ENCODE peak calls at places on chromosome 9, in eight cellular contexts. D, C, N, E, X, A, S and I are unnamed samples.

GRCh38 chr9:12812710-12813109 is 37.9 kb downstream of the LURAP1L start:
- DNase-seq in D (no peak), C (no peak), N (no peak), E (no peak), X (no peak), A (no peak), S (no peak), I (no peak)

GRCh38 chr9:77846957-77847574 is 184.5 kb downstream of the GNAQ start:
- DNase-seq in D (no peak), C (no peak), N (no peak), E (no peak), X (no peak), A (no peak), S (no peak), I (no peak)

GRCh38 chr9:134636142-134636507 is 5.5 kb upstream of the COL5A1 start:
- DNase-seq in D (no peak), C (no peak), N (no peak), E (no peak), X (no peak), A (no peak), S (no peak), I (no peak)

GRCh38 chr9:35681341-35682002 is 7.7 kb downstream of the CA9 start:
- DNase-seq in D (no peak), C (no peak), N (no peak), E (no peak), X (no peak), A (peak), S (no peak), I (no peak)

GRCh38 chr9:111096051-111096450 is 57.8 kb upstream of the LPAR1 start:
- DNase-seq in D (no peak), C (no peak), N (no peak), E (no peak), X (no peak), A (no peak), S (no peak), I (no peak)

GRCh38 chr9:30932226-30932625 is 1452.2 kb upstream of the ACO1 start:
- DNase-seq in D (no peak), C (no peak), N (no peak), E (no peak), X (peak), A (no peak), S (no peak), I (no peak)

GRCh38 chr9:14030350-14030823 is 283.6 kb downstream of the NFIB start:
- DNase-seq in D (no peak), C (peak), N (no peak), E (no peak), X (peak), A (no peak), S (no peak), I (no peak)

GRCh38 chr9:21965401-21965951 is 28.7 kb downstream of the CDKN2A start:
- DNase-seq in D (no peak), C (peak), N (no peak), E (peak), X (peak), A (peak), S (peak), I (no peak)

GRCh38 chr9:137348781-137349470 is 46.9 kb upstream of the NRARP start:
- DNase-seq in D (no peak), C (no peak), N (no peak), E (no peak), X (no peak), A (no peak), S (no peak), I (no peak)

GRCh38 chr9:38621434-38622082 is 1.2 kb upstream of the ANKRD18A start:
- DNase-seq in D (peak), C (no peak), N (peak), E (peak), X (peak), A (peak), S (peak), I (no peak)

GRCh38 chr9:102499468-102499867 is 495.7 kb upstream of the CYLC2 start:
- DNase-seq in D (no peak), C (no peak), N (no peak), E (peak), X (no peak), A (no peak), S (no peak), I (peak)

GRCh38 chr9:28999806-29000205 is 1426.5 kb upstream of the C9orf72 start:
- DNase-seq in D (no peak), C (no peak), N (no peak), E (no peak), X (no peak), A (no peak), S (no peak), I (no peak)

GRCh38 chr9:7788772-7789171 is 10.8 kb downstream of the DMAC1 start:
- DNase-seq in D (no peak), C (no peak), N (peak), E (peak), X (no peak), A (no peak), S (no peak), I (peak)

GRCh38 chr9:133587466-133587865 is 21.7 kb downstream of the FAM163B start:
- DNase-seq in D (no peak), C (no peak), N (no peak), E (no peak), X (no peak), A (no peak), S (no peak), I (no peak)

GRCh38 chr9:114227288-114228033 is 72.1 kb downstream of the COL27A1 start:
- DNase-seq in D (no peak), C (no peak), N (no peak), E (no peak), X (no peak), A (no peak), S (no peak), I (no peak)